ENCODE peak calls at places on chromosomes 5 and 9, in five cellular contexts. K is GM04503; A is NCI-H2081; F is AML-193; G is stimulated activated CD8-positive, alpha-beta memory T cell treated with anti-CD3 and anti-CD28 coated beads, Interleukin-12 subunit alpha, Interleukin-12 subunit beta, amount 100 ng/mL, for 1 hour. R is an unnamed sample.

GRCh38 chr5:68557162-68557936 is 341.8 kb downstream of the PIK3R1 start:
- DNase-seq in K (no peak), A (no peak), F (no peak), G (no peak), R (no peak)

GRCh38 chr9:133892193-133892920 is 99.8 kb downstream of the VAV2 start:
- DNase-seq in K (no peak), A (peak; percentile 96), G (no peak), F (no peak), R (no peak)

GRCh38 chr9:84504360-84504759 is 163.8 kb upstream of the SLC28A3 start:
- DNase-seq in G (no peak), A (no peak), F (no peak), K (no peak), R (no peak)

GRCh38 chr5:150604010-150604409 is 36.5 kb upstream of the SYNPO start:
- DNase-seq in G (no peak), A (no peak), K (no peak), F (no peak), R (no peak)

GRCh38 chr9:112184211-112184610 is 9.1 kb upstream of the SUSD1 start:
- DNase-seq in G (no peak), F (no peak), K (no peak), A (no peak), R (no peak)

GRCh38 chr9:136196465-136197371 is 8.2 kb downstream of the LHX3 start:
- DNase-seq in A (peak; percentile 47), F (no peak), K (no peak), G (no peak), R (no peak)

GRCh38 chr9:32589083-32589713 is 16.2 kb upstream of the NDUFB6 start:
- DNase-seq in G (no peak), K (no peak), F (peak; percentile 47), A (peak; percentile 46), R (peak; percentile 43)

GRCh38 chr5:106964102-106964501 is 706.6 kb downstream of the EFNA5 start:
- DNase-seq in F (no peak), G (no peak), K (no peak), A (no peak), R (no peak)

GRCh38 chr5:149658299-149658698 is 71.8 kb upstream of the PPARGC1B start:
- DNase-seq in K (no peak), G (no peak), F (no peak), A (no peak), R (no peak)

GRCh38 chr9:80899208-80899607 is 790.1 kb downstream of the TLE1 start:
- DNase-seq in G (no peak), A (no peak), F (no peak), K (no peak), R (no peak)

GRCh38 chr5:173457482-173457881 is 129.3 kb upstream of the STC2 start:
- DNase-seq in F (no peak), K (no peak), G (no peak), A (no peak), R (no peak)

GRCh38 chr5:81825237-81825636 is 74.3 kb upstream of the SSBP2 start:
- DNase-seq in F (no peak), A (peak; percentile 1), K (peak; percentile 65), G (no peak), R (peak; percentile 71)

GRCh38 chr5:773517-774264 is 10.8 kb downstream of the ZDHHC11B start:
- DNase-seq in A (no peak), K (no peak), F (no peak), G (no peak), R (no peak)

GRCh38 chr5:19975795-19976194 is 12.2 kb downstream of the CDH18 start:
- DNase-seq in A (no peak), G (no peak), K (no peak), F (no peak), R (no peak)

GRCh38 chr5:179343021-179343781 is 2.1 kb downstream of the ADAMTS2 start:
- DNase-seq in K (no peak), F (no peak), A (no peak), G (no peak), R (no peak)

GRCh38 chr5:40754381-40755092 is 1.2 kb downstream of the TTC33 start:
- DNase-seq in K (no peak), F (no peak), A (no peak), G (no peak), R (no peak)